ENCODE peak calls at places on chromosomes 13 and 19, in seven cellular contexts. W is GM12878; I is breast epithelium; O is psoas muscle; P is colonic mucosa; U is fibroblast of the aortic adventitia; X is CD8-positive, alpha-beta memory T cell. A is an unnamed sample.

GRCh38 chr13:31207630-31208549 is 8.1 kb downstream of the B3GLCT start:
- DNase-seq in W (no peak), I (no peak), O (peak), P (no peak), U (peak), X (no peak), A (no peak)

GRCh38 chr19:12574036-12574435 is 22.8 kb upstream of the ZNF564 start:
- DNase-seq in W (peak), I (no peak), O (no peak), P (peak), U (no peak), X (no peak), A (no peak)

GRCh38 chr19:56159009-56159501 is 16.8 kb upstream of the GALP start:
- DNase-seq in W (no peak), I (no peak), O (no peak), P (no peak), U (no peak), X (no peak), A (no peak)

GRCh38 chr19:40241809-40242384 is 15.4 kb upstream of the CCNP start:
- DNase-seq in W (no peak), I (no peak), O (peak), P (no peak), U (peak), X (no peak), A (no peak)

GRCh38 chr13:31908696-31909386 is 122.7 kb upstream of the FRY start:
- DNase-seq in W (no peak), I (no peak), O (no peak), P (no peak), U (peak), X (no peak), A (no peak)

GRCh38 chr19:3851254-3852176 is 17.3 kb downstream of the ZFR2 start:
- DNase-seq in W (no peak), I (no peak), O (no peak), P (no peak), U (peak), X (no peak), A (no peak)

GRCh38 chr19:3508771-3509535 is 2.8 kb downstream of the FZR1 start:
- DNase-seq in W (no peak), I (no peak), O (no peak), P (no peak), U (no peak), X (no peak), A (no peak)

GRCh38 chr19:383922-384800 is 24.8 kb downstream of the C2CD4C start:
- DNase-seq in W (peak), I (peak), O (no peak), P (no peak), U (peak), X (no peak), A (no peak)

GRCh38 chr13:111491021-111491420 is 170.6 kb downstream of the TEX29 start:
- DNase-seq in W (no peak), I (no peak), O (no peak), P (no peak), U (no peak), X (no peak), A (no peak)

GRCh38 chr19:15468675-15469512 is 4.5 kb upstream of the RASAL3 start:
- DNase-seq in W (no peak), I (no peak), O (no peak), P (no peak), U (no peak), X (no peak), A (no peak)

GRCh38 chr19:15467734-15468214 is 3.4 kb upstream of the RASAL3 start:
- DNase-seq in W (no peak), I (no peak), O (no peak), P (no peak), U (no peak), X (no peak), A (no peak)

GRCh38 chr19:15464394-15465385 is at the start of gene RASAL3:
- DNase-seq in W (peak), I (no peak), O (no peak), P (peak), U (peak), X (peak), A (no peak)

GRCh38 chr19:15469513-15470297 is 5.4 kb upstream of the RASAL3 start:
- DNase-seq in W (no peak), I (no peak), O (no peak), P (no peak), U (no peak), X (peak), A (no peak)

GRCh38 chr19:15466851-15467733 is 2.7 kb upstream of the RASAL3 start:
- DNase-seq in W (peak), I (no peak), O (no peak), P (no peak), U (peak), X (peak), A (no peak)
- H3K4me3 ChIP-seq in W (peak), I (no peak), O (no peak), P (no peak), U (no peak), X (no peak), A (no peak)

DNA sequence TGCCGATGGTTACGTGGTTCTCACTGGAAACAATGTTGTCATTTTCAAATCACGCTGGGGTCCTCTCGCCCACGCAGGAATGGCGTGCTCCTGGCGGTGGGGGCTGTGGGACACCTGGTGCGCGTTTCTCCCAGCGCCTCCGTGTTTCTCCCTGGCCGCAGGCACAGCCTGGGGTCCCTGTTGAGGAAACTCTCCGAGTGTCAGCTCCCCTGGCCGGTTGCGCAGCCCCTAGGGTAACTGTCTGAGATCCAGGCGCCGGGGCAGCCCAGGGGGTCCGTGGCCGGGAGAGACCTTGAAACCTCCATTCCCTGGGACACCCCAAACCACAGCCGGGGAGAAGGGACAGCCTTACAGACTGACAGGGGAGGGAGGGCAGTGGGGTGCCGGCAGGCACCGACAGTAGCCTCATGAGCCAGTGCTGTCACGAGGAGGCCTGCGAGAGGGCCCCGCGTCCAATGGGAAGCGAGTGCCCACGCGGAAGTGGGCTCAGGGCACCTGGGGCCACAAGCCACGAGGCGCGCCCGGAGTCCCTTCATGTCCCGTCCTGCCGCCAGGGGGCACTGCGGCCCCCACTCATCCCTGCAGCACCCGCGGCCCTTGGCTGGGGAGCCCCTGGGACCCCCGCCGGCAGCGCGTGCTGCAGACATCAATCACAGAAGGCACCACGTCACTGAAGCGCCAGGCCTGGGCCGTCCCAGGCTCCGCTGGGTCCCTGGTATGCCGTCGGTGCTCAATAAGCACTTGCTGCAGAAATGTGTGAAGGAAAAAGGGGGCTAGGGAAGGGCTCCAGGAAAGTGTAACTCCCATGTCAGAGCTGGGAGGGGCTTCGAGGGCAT is 9.5 kb downstream of the ADAMTSL5 start:
- DNase-seq in W (no peak), I (no peak), O (peak), P (peak), U (peak), X (peak), A (no peak)
- H3K4me3 ChIP-seq in W (no peak), I (peak), O (peak), P (peak), U (peak), X (no peak), A (peak)

GRCh38 chr19:17236414-17236716 is 9.4 kb downstream of the NR2F6 start:
- DNase-seq in W (no peak), I (no peak), O (no peak), P (peak), U (no peak), X (no peak), A (no peak)
- H3K4me3 ChIP-seq in W (no peak), I (peak), O (no peak), P (no peak), U (peak), X (no peak), A (peak)

GRCh38 chr13:95137096-95137495 is 164.2 kb downstream of the ABCC4 start:
- DNase-seq in W (no peak), I (no peak), O (no peak), P (no peak), U (no peak), X (no peak), A (no peak)

GRCh38 chr13:95136638-95137037 is 164.6 kb downstream of the ABCC4 start:
- DNase-seq in W (no peak), I (no peak), O (no peak), P (no peak), U (no peak), X (no peak), A (no peak)

GRCh38 chr13:95129004-95129403 is 172.2 kb downstream of the ABCC4 start:
- DNase-seq in W (no peak), I (no peak), O (no peak), P (no peak), U (no peak), X (no peak), A (no peak)

GRCh38 chr13:95128045-95128643 is 173.1 kb downstream of the ABCC4 start:
- DNase-seq in W (no peak), I (no peak), O (no peak), P (no peak), U (peak), X (no peak), A (no peak)

GRCh38 chr13:95133498-95133897 is 167.8 kb downstream of the ABCC4 start:
- DNase-seq in W (no peak), I (no peak), O (no peak), P (no peak), U (no peak), X (no peak), A (no peak)
- H3K4me3 ChIP-seq in W (no peak), I (no peak), O (no peak), P (no peak), U (no peak), X (no peak), A (no peak)

GRCh38 chr19:4980087-4980486 is 11.2 kb downstream of the KDM4B start:
- DNase-seq in W (no peak), I (no peak), O (no peak), P (no peak), U (no peak), X (no peak), A (no peak)

GRCh38 chr19:4977299-4978174 is 8.6 kb downstream of the KDM4B start:
- DNase-seq in W (no peak), I (no peak), O (peak), P (no peak), U (peak), X (no peak), A (no peak)

GRCh38 chr19:4974855-4975469 is 6.0 kb downstream of the KDM4B start:
- DNase-seq in W (no peak), I (no peak), O (no peak), P (no peak), U (no peak), X (no peak), A (no peak)

GRCh38 chr19:4979211-4979807 is 10.4 kb downstream of the KDM4B start:
- DNase-seq in W (no peak), I (no peak), O (no peak), P (no peak), U (no peak), X (no peak), A (no peak)

DNA sequence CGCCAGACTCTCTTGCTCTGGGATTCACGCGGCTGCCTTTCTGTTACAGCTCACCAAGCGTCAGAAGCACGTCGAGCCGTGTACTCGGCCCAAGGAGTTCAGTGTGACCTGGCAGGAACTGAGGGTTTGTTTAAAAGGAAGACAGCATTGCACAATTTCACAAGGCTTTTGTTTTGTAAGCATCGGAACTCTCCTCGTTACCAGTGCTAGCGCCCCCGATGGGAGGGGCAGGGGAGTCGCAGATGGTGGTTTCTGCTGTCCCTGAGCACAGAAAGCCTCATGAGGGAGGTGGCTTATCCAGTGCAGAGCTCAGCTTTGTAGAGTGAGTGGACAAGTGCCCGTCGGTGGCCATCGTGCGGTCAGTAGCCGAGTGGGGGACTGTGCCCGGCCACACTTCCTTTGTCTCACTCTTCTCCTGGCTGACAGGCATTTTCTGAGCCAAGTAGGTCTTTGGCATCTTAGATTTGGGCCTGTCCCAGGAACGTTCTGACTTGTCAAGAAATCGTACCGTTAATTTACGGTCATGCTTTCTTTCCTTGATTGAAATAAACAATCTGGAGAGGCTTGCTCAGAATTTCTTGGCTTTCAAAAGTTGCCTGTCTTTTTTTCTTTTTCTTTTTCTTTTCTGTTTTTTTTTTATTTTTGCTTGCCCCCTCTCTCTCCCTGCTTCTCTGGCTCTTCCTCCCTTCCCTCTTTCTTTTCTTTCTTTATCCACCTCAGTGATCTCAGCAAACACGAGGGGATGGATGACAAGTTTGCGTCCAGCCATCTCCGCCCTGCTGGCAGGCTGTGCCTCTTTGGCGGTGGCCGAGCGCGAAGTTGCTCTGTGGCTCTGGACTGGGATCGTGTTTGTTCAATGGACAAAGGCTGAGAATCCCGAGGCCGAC is 7.7 kb downstream of the KDM4B start:
- DNase-seq in W (no peak), I (peak), O (peak), P (peak), U (peak), X (no peak), A (peak)
- H3K4me3 ChIP-seq in W (no peak), I (peak), O (peak), P (no peak), U (peak), X (no peak), A (peak)

GRCh38 chr19:48603850-48604249 is 2.7 kb upstream of the SPACA4 start:
- DNase-seq in W (no peak), I (no peak), O (no peak), P (no peak), U (no peak), X (no peak), A (no peak)

GRCh38 chr19:48598996-48599626 is 7.4 kb upstream of the SPACA4 start:
- DNase-seq in W (no peak), I (no peak), O (no peak), P (no peak), U (no peak), X (no peak), A (no peak)

GRCh38 chr19:48603449-48603848 is 3.1 kb upstream of the SPACA4 start:
- DNase-seq in W (no peak), I (no peak), O (no peak), P (no peak), U (no peak), X (no peak), A (no peak)

GRCh38 chr19:48603001-48603400 is 3.5 kb upstream of the SPACA4 start:
- DNase-seq in W (no peak), I (no peak), O (no peak), P (no peak), U (no peak), X (no peak), A (no peak)

DNA sequence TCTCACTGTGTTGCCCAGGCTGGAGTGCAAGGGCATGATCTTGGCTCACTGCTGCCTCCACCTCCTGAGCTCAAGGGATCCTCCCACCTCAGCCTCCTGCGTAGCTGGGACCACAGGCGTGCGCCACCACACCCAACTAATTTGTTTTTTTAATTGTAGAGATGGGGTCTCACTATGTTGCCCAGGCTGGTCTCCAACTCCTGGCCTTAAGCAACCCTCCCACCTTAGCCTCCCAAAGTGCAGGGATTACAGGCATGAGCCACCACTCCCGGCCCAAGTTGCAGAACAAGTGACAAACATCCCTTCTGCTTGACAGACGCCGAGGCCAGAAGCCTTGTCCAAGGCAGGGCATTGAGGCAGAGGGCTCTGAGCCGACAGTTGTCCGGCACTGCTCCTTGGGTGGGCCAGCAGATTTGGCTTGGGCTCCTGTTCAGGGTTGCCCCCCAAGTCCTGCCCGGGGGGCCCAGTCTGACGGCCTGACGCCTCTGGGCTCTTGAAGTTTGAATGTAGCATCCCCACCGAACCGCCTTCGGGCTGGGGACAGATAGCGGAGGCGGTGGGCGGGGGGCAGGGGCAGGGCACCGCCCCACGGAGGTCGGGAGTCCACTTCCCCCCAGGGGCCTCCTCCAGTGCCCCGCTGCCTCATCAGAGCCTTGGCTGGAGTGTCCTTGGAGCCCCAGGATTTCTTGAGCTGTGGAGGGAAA is 5.7 kb upstream of the SPACA4 start:
- DNase-seq in W (no peak), I (no peak), O (no peak), P (no peak), U (no peak), X (no peak), A (no peak)
- H3K4me3 ChIP-seq in W (no peak), I (no peak), O (no peak), P (no peak), U (no peak), X (no peak), A (no peak)

GRCh38 chr13:106589716-106590115 is 21.8 kb upstream of the ARGLU1 start:
- DNase-seq in W (no peak), I (no peak), O (no peak), P (no peak), U (no peak), X (no peak), A (no peak)

GRCh38 chr13:106588367-106588766 is 20.4 kb upstream of the ARGLU1 start:
- DNase-seq in W (no peak), I (no peak), O (no peak), P (no peak), U (no peak), X (no peak), A (no peak)

GRCh38 chr13:106593131-106593530 is 25.2 kb upstream of the ARGLU1 start:
- DNase-seq in W (no peak), I (no peak), O (no peak), P (no peak), U (no peak), X (no peak), A (no peak)

GRCh38 chr13:106587787-106588186 is 19.9 kb upstream of the ARGLU1 start:
- DNase-seq in W (no peak), I (no peak), O (no peak), P (peak), U (no peak), X (no peak), A (no peak)

GRCh38 chr13:106591299-106591698 is 23.4 kb upstream of the ARGLU1 start:
- DNase-seq in W (no peak), I (no peak), O (no peak), P (no peak), U (no peak), X (no peak), A (no peak)
- H3K4me3 ChIP-seq in W (no peak), I (no peak), O (no peak), P (no peak), U (no peak), X (no peak), A (no peak)

DNA sequence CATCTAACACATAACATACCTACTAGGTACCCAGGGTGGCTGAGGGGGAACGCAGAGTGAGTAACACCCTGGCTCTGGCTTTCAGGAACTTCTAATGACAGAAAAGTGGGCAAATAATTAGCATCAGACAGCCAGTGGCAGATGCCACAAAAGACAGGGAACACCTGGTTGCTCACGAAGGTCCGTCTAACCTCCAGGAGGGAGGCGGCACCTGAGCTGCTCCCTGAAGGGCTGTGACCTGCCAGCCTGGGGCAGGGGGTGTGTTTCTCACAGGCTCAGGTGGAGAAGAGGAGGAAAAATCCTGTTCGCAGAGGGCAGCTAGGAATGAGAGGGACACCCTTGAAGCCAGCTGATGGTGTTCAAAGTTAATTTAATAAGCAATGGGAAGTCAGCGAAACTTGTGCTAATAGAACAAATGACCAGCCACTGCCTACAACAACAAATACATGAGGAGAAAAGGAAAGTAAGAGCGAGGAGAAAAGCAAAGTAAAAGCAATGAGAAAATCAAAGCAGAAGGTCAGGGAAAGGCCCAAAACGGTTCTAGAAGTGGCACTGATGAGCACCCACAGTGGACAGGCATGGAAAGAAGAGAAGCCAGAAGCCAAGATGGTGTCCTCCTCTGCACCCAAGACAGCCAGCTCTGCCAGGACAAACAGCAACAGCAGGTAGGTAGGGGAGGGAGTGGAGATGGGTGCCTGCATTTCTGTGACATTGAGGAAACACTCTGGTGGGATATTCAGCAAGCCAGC is 87.3 kb downstream of the STK24 start:
- DNase-seq in W (no peak), I (no peak), O (no peak), P (no peak), U (no peak), X (no peak), A (no peak)
- H3K4me3 ChIP-seq in W (peak), I (no peak), O (no peak), P (no peak), U (no peak), X (no peak), A (no peak)